ENCODE peak calls at places on chromosomes 1 and 21, in seven cellular contexts. One of them, this sample, is unnamed. For H3K79me1, the result is how much of the 10 kb centered on the place peaks cover.

GRCh38 chr21:16420086-16420724 is 690.4 kb downstream of the USP25 start:
- DNase-seq in neuronal stem cell: no peak
- DNase-seq in mesendoderm: no peak
- DNase-seq in H9: no peak
- DNase-seq in IMR-90: peak
- DNase-seq in mesenchymal stem cell: peak
- DNase-seq in H1: no peak
- DNase-seq in this sample: peak

GRCh38 chr1:119962296-119962968 is 66.1 kb upstream of the ADAM30 start:
- DNase-seq in neuronal stem cell: no peak
- DNase-seq in mesendoderm: no peak
- DNase-seq in H9: no peak
- DNase-seq in IMR-90: no peak
- DNase-seq in mesenchymal stem cell: no peak
- DNase-seq in H1: no peak
- DNase-seq in this sample: no peak

GRCh38 chr1:119715542-119715941 is 3.8 kb downstream of the PHGDH start:
- DNase-seq in neuronal stem cell: no peak
- DNase-seq in mesendoderm: peak
- DNase-seq in H9: no peak
- DNase-seq in IMR-90: peak
- DNase-seq in mesenchymal stem cell: peak
- DNase-seq in H1: no peak
- DNase-seq in this sample: no peak

GRCh38 chr1:30447080-30447479 is 276.3 kb downstream of the MATN1 start:
- DNase-seq in neuronal stem cell: no peak
- DNase-seq in mesendoderm: no peak
- DNase-seq in H9: peak
- DNase-seq in IMR-90: no peak
- DNase-seq in mesenchymal stem cell: no peak
- DNase-seq in H1: no peak
- DNase-seq in this sample: no peak

GRCh38 chr1:32716312-32717126 is 13.9 kb upstream of the SYNC start:
- DNase-seq in neuronal stem cell: peak
- DNase-seq in mesendoderm: peak
- DNase-seq in H9: peak
- DNase-seq in IMR-90: no peak
- DNase-seq in mesenchymal stem cell: no peak
- DNase-seq in H1: peak
- DNase-seq in this sample: peak

GRCh38 chr1:155017946-155018316 is 15.3 kb downstream of the ZBTB7B start:
- DNase-seq in neuronal stem cell: no peak
- DNase-seq in mesendoderm: no peak
- DNase-seq in H9: no peak
- DNase-seq in IMR-90: no peak
- DNase-seq in mesenchymal stem cell: no peak
- DNase-seq in H1: peak
- DNase-seq in this sample: no peak

GRCh38 chr1:17892225-17892624 is 137.1 kb downstream of the ACTL8 start:
- DNase-seq in neuronal stem cell: no peak
- DNase-seq in mesendoderm: no peak
- DNase-seq in H9: no peak
- DNase-seq in IMR-90: no peak
- DNase-seq in mesenchymal stem cell: no peak
- DNase-seq in H1: no peak
- DNase-seq in this sample: no peak

GRCh38 chr1:186605762-186606350 is 74.4 kb downstream of the PTGS2 start:
- DNase-seq in neuronal stem cell: peak
- DNase-seq in mesendoderm: peak
- DNase-seq in H9: peak
- DNase-seq in IMR-90: peak
- DNase-seq in mesenchymal stem cell: peak
- DNase-seq in H1: peak
- DNase-seq in this sample: peak

GRCh38 chr1:107821340-107821739 is 143.6 kb downstream of the VAV3 start:
- DNase-seq in neuronal stem cell: no peak
- DNase-seq in mesendoderm: no peak
- DNase-seq in H9: no peak
- DNase-seq in IMR-90: no peak
- DNase-seq in mesenchymal stem cell: no peak
- DNase-seq in H1: no peak
- DNase-seq in this sample: peak

GRCh38 chr1:3516911-3517310 is 62.4 kb downstream of the ARHGEF16 start:
- DNase-seq in neuronal stem cell: no peak
- DNase-seq in mesendoderm: no peak
- DNase-seq in H9: no peak
- DNase-seq in IMR-90: no peak
- DNase-seq in mesenchymal stem cell: no peak
- DNase-seq in H1: no peak
- DNase-seq in this sample: no peak
- H4K8ac ChIP-seq in neuronal stem cell: no peak
- H4K8ac ChIP-seq in mesendoderm: no peak
- H4K8ac ChIP-seq in H9: no peak
- H4K8ac ChIP-seq in IMR-90: no peak
- H4K8ac ChIP-seq in mesenchymal stem cell: no peak
- H4K8ac ChIP-seq in H1: no peak
- H4K8ac ChIP-seq in this sample: no peak

GRCh38 chr1:173489929-173490328 is 12.8 kb downstream of the PRDX6 start:
- DNase-seq in neuronal stem cell: no peak
- DNase-seq in mesendoderm: no peak
- DNase-seq in H9: no peak
- DNase-seq in IMR-90: no peak
- DNase-seq in mesenchymal stem cell: no peak
- DNase-seq in H1: no peak
- DNase-seq in this sample: peak
- H3K79me1 ChIP-seq in neuronal stem cell: under half
- H3K79me1 ChIP-seq in mesendoderm: under half
- H3K79me1 ChIP-seq in H9: under half
- H3K79me1 ChIP-seq in IMR-90: under half
- H3K79me1 ChIP-seq in mesenchymal stem cell: under half
- H3K79me1 ChIP-seq in H1: under half
- H3K79me1 ChIP-seq in this sample: under half

DNA sequence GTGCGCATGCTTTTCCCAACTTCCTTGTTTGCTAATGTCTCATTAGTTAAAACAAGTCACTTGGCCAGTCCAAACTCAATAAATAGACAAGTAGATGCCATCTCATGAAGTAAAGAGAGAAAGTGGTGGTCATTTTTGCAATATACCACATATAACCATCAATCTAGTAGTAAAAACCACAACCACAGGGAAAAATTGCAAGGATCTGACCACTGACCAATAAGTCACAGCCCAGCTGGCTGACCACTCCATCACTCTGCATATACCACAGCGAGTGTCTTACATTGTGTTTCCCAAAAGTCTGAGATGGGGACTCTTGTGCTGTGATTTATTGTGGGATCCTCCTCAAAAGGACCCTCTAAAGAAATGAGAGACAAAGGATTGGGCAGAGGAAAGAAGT is 76.0 kb downstream of the FH start:
- DNase-seq in neuronal stem cell: no peak
- DNase-seq in mesendoderm: no peak
- DNase-seq in H9: no peak
- DNase-seq in IMR-90: no peak
- DNase-seq in mesenchymal stem cell: no peak
- DNase-seq in H1: no peak
- DNase-seq in this sample: no peak
- H4K8ac ChIP-seq in neuronal stem cell: no peak
- H4K8ac ChIP-seq in mesendoderm: no peak
- H4K8ac ChIP-seq in H9: no peak
- H4K8ac ChIP-seq in IMR-90: no peak
- H4K8ac ChIP-seq in mesenchymal stem cell: no peak
- H4K8ac ChIP-seq in H1: no peak
- H4K8ac ChIP-seq in this sample: no peak

GRCh38 chr1:193774536-193775323 is 588.3 kb upstream of the B3GALT2 start:
- DNase-seq in neuronal stem cell: no peak
- DNase-seq in mesendoderm: no peak
- DNase-seq in H9: no peak
- DNase-seq in IMR-90: no peak
- DNase-seq in mesenchymal stem cell: no peak
- DNase-seq in H1: no peak
- DNase-seq in this sample: no peak
- H3K79me1 ChIP-seq in neuronal stem cell: under half
- H3K79me1 ChIP-seq in mesendoderm: under half
- H3K79me1 ChIP-seq in H9: under half
- H3K79me1 ChIP-seq in IMR-90: under half
- H3K79me1 ChIP-seq in mesenchymal stem cell: under half
- H3K79me1 ChIP-seq in H1: under half
- H3K79me1 ChIP-seq in this sample: under half

GRCh38 chr1:157833155-157833554 is 8.5 kb downstream of the CD5L start:
- DNase-seq in neuronal stem cell: no peak
- DNase-seq in mesendoderm: no peak
- DNase-seq in H9: no peak
- DNase-seq in IMR-90: no peak
- DNase-seq in mesenchymal stem cell: no peak
- DNase-seq in H1: no peak
- DNase-seq in this sample: no peak
- H4K8ac ChIP-seq in neuronal stem cell: no peak
- H4K8ac ChIP-seq in mesendoderm: no peak
- H4K8ac ChIP-seq in H9: no peak
- H4K8ac ChIP-seq in IMR-90: no peak
- H4K8ac ChIP-seq in mesenchymal stem cell: no peak
- H4K8ac ChIP-seq in H1: no peak
- H4K8ac ChIP-seq in this sample: no peak

GRCh38 chr1:45767035-45767434 is 16.6 kb upstream of the IPP start:
- DNase-seq in neuronal stem cell: no peak
- DNase-seq in mesendoderm: no peak
- DNase-seq in H9: no peak
- DNase-seq in IMR-90: peak
- DNase-seq in mesenchymal stem cell: no peak
- DNase-seq in H1: no peak
- DNase-seq in this sample: no peak

GRCh38 chr1:45769261-45769932 is 18.9 kb upstream of the IPP start:
- DNase-seq in neuronal stem cell: no peak
- DNase-seq in mesendoderm: peak
- DNase-seq in H9: peak
- DNase-seq in IMR-90: peak
- DNase-seq in mesenchymal stem cell: peak
- DNase-seq in H1: no peak
- DNase-seq in this sample: no peak

GRCh38 chr1:45765999-45766792 is 15.7 kb upstream of the IPP start:
- DNase-seq in neuronal stem cell: no peak
- DNase-seq in mesendoderm: no peak
- DNase-seq in H9: no peak
- DNase-seq in IMR-90: no peak
- DNase-seq in mesenchymal stem cell: no peak
- DNase-seq in H1: no peak
- DNase-seq in this sample: no peak
- H3K79me1 ChIP-seq in neuronal stem cell: under half
- H3K79me1 ChIP-seq in mesendoderm: under half
- H3K79me1 ChIP-seq in H9: under half
- H3K79me1 ChIP-seq in IMR-90: under half
- H3K79me1 ChIP-seq in mesenchymal stem cell: under half
- H3K79me1 ChIP-seq in H1: under half
- H3K79me1 ChIP-seq in this sample: under half

GRCh38 chr1:162250004-162250730 is 126.5 kb downstream of the SPATA46 start:
- DNase-seq in neuronal stem cell: no peak
- DNase-seq in mesendoderm: peak
- DNase-seq in H9: no peak
- DNase-seq in IMR-90: no peak
- DNase-seq in mesenchymal stem cell: no peak
- DNase-seq in H1: no peak
- DNase-seq in this sample: no peak
- H4K8ac ChIP-seq in neuronal stem cell: no peak
- H4K8ac ChIP-seq in mesendoderm: no peak
- H4K8ac ChIP-seq in H9: no peak
- H4K8ac ChIP-seq in IMR-90: no peak
- H4K8ac ChIP-seq in mesenchymal stem cell: no peak
- H4K8ac ChIP-seq in H1: no peak
- H4K8ac ChIP-seq in this sample: no peak

DNA sequence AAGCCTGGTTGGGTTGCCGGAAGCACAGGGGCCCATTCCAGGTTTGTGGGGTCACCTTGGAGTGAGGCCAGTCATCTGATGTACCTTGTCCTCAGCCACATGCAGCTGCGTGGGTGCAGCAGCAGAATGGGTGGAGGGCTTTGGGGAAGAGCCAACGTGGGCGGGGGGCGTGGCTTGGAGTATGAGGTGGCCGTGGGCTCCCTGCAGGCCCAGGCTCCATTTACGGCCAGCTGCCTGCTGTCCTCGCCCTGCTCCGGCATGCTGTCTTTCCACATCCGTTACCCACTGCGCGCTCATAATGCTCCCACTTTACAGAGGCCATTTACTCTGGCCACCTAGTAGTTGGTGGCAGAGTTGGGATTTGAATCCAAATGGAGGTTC is 27.8 kb upstream of the TINAGL1 start:
- DNase-seq in neuronal stem cell: no peak
- DNase-seq in mesendoderm: no peak
- DNase-seq in H9: peak
- DNase-seq in IMR-90: peak
- DNase-seq in mesenchymal stem cell: no peak
- DNase-seq in H1: no peak
- DNase-seq in this sample: peak
- H3K79me1 ChIP-seq in neuronal stem cell: under half
- H3K79me1 ChIP-seq in mesendoderm: under half
- H3K79me1 ChIP-seq in H9: under half
- H3K79me1 ChIP-seq in IMR-90: under half
- H3K79me1 ChIP-seq in mesenchymal stem cell: under half
- H3K79me1 ChIP-seq in H1: under half
- H3K79me1 ChIP-seq in this sample: under half

This sample was measured in trophoblast cell.